ENCODE peak calls at places on chromosome 1, in nine cellular contexts. N is A673; K is ovary; H is CD4-positive, CD25-positive, alpha-beta regulatory T cell; B is Peyer's patch; S is cardiac muscle cell; F is neural progenitor cell; C is pancreas; X is kidney. W is an unnamed sample. For H3K4me1 and H3K36me3, the result is how much of the 10 kb centered on the place peaks cover.

GRCh38 chr1:24391882-24392603 is 21.5 kb downstream of the STPG1 start:
- DNase-seq in N (peak), K (peak), H (peak), B (peak), S (peak), F (peak), C (peak), X (peak), W (peak)

GRCh38 chr1:51236548-51237312 is 657 bp downstream of the RNF11 start:
- DNase-seq in N (peak), K (peak), H (peak), B (peak), S (peak), F (peak), C (peak), X (peak), W (peak)

GRCh38 chr1:5830771-5831599 is 161.2 kb downstream of the NPHP4 start:
- DNase-seq in N (peak), K (no peak), H (no peak), B (no peak), S (no peak), F (peak), C (peak), X (peak), W (no peak)

GRCh38 chr1:227318852-227319607 is 738 bp upstream of the CDC42BPA start:
- DNase-seq in N (peak), K (peak), H (peak), B (peak), S (peak), F (peak), C (peak), X (peak), W (no peak)

GRCh38 chr1:117780981-117781475 is 148.4 kb downstream of the GDAP2 start:
- DNase-seq in N (no peak), K (no peak), H (no peak), B (no peak), S (no peak), F (no peak), C (no peak), X (no peak), W (no peak)

GRCh38 chr1:222167111-222167510 is 380.8 kb downstream of the HHIPL2 start:
- DNase-seq in N (peak), K (no peak), H (no peak), B (no peak), S (peak), F (peak), C (peak), X (peak), W (no peak)

GRCh38 chr1:59332983-59333382 is 36.1 kb downstream of the FGGY start:
- DNase-seq in N (peak), K (no peak), H (no peak), B (no peak), S (peak), F (no peak), C (no peak), X (no peak), W (no peak)

GRCh38 chr1:208045410-208046252 is 134.7 kb upstream of the CD34 start:
- DNase-seq in N (no peak), K (no peak), H (no peak), B (peak), S (no peak), F (no peak), C (peak), X (no peak), W (no peak)

GRCh38 chr1:45275054-45275453 is 51.6 kb upstream of the HPDL start:
- DNase-seq in N (no peak), K (no peak), H (no peak), B (no peak), S (peak), F (peak), C (no peak), X (no peak), W (no peak)

GRCh38 chr1:8847990-8848389 is 30.5 kb downstream of the ENO1 start:
- DNase-seq in N (no peak), K (no peak), H (no peak), B (peak), S (no peak), F (no peak), C (peak), X (no peak), W (no peak)

GRCh38 chr1:94471271-94471670 is 53.1 kb downstream of the ABCD3 start:
- DNase-seq in N (no peak), K (no peak), H (no peak), B (no peak), S (no peak), F (no peak), C (no peak), X (no peak), W (no peak)

GRCh38 chr1:93313026-93313425 is 32.7 kb upstream of the DR1 start:
- DNase-seq in N (no peak), K (no peak), H (no peak), B (no peak), S (no peak), F (no peak), C (no peak), X (no peak), W (no peak)

GRCh38 chr1:23732363-23733224 is 10.7 kb upstream of the ELOA start:
- DNase-seq in N (no peak), K (no peak), H (no peak), B (no peak), S (peak), F (no peak), C (no peak), X (no peak), W (no peak)

GRCh38 chr1:114377356-114377755 is 133.6 kb downstream of the TRIM33 start:
- DNase-seq in N (no peak), K (no peak), H (no peak), B (no peak), S (no peak), F (no peak), C (no peak), X (no peak), W (no peak)

GRCh38 chr1:162987866-162988265 is 81.3 kb upstream of the RGS4 start:
- DNase-seq in N (no peak), K (no peak), H (no peak), B (no peak), S (no peak), F (no peak), C (no peak), X (no peak), W (no peak)

GRCh38 chr1:163583782-163584181 is 262.0 kb downstream of the NUF2 start:
- DNase-seq in N (peak), K (no peak), H (no peak), B (no peak), S (no peak), F (no peak), C (no peak), X (no peak), W (no peak)

GRCh38 chr1:3346478-3346877 is 108.0 kb upstream of the ARHGEF16 start:
- DNase-seq in N (no peak), K (no peak), H (no peak), B (no peak), S (no peak), F (no peak), C (no peak), X (no peak), W (no peak)

GRCh38 chr1:172321429-172321828 is 99.1 kb upstream of the C1orf105 start:
- DNase-seq in N (peak), K (no peak), H (no peak), B (no peak), S (peak), F (no peak), C (no peak), X (no peak), W (no peak)

GRCh38 chr1:27418786-27419185 is 26.4 kb downstream of the GPR3 start:
- DNase-seq in N (no peak), K (no peak), H (no peak), B (no peak), S (no peak), F (no peak), C (no peak), X (no peak), W (no peak)
- H3K27ac ChIP-seq in N (no peak), K (no peak), H (peak), B (peak), S (peak), F (peak), C (peak), X (peak), W (peak)

GRCh38 chr1:183043872-183044859 is 20.9 kb downstream of the LAMC1 start:
- DNase-seq in N (no peak), K (no peak), H (no peak), B (no peak), S (no peak), F (no peak), C (no peak), X (no peak), W (no peak)
- H3K4me1 ChIP-seq in N (half or more), K (under half), H (under half), B (under half), S (under half), F (under half), C (under half), X (under half), W (under half)

GRCh38 chr1:88552226-88552625 is 131.8 kb upstream of the PKN2 start:
- DNase-seq in N (peak), K (no peak), H (no peak), B (no peak), S (no peak), F (no peak), C (no peak), X (no peak), W (no peak)
- H3K36me3 ChIP-seq in N (under half), K (under half), H (under half), B (under half), S (under half), F (under half), C (under half), X (under half), W (under half)

GRCh38 chr1:205810448-205811157 is 2.4 kb downstream of the SLC41A1 start:
- DNase-seq in N (peak), K (no peak), H (no peak), B (no peak), S (peak), F (peak), C (no peak), X (no peak), W (no peak)
- H3K27ac ChIP-seq in N (no peak), K (no peak), H (no peak), B (no peak), S (peak), F (no peak), C (peak), X (no peak), W (no peak)

GRCh38 chr1:19405761-19406481 is 79.4 kb downstream of the CAPZB start:
- DNase-seq in N (no peak), K (no peak), H (no peak), B (no peak), S (peak), F (peak), C (no peak), X (peak), W (no peak)
- H3K4me1 ChIP-seq in N (under half), K (under half), H (under half), B (under half), S (under half), F (half or more), C (under half), X (under half), W (half or more)

GRCh38 chr1:88943221-88943620 is 49.2 kb downstream of the KYAT3 start:
- DNase-seq in N (no peak), K (no peak), H (no peak), B (no peak), S (no peak), F (no peak), C (no peak), X (no peak), W (no peak)
- H3K36me3 ChIP-seq in N (under half), K (under half), H (half or more), B (under half), S (under half), F (under half), C (under half), X (under half), W (half or more)

DNA sequence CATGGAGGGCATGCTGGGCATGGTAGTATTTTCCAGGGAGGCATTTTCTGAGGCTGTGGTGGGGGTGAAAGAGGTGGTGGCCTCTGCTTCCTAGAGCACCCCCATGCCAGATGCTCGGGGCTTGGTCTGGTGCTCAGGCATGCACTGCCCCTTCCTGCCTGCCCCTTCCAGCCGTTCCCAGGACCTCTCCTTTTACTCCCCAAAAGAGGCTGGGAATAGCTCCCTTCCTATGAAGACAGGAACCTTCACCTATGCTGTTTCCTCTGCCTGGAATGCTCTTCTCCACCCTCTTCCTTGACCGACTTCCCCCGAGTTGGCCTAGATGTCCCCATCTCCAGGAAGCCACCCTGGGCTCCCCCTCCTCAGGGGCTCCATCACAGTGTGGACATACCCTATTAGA is 9.1 kb downstream of the EDN2 start:
- DNase-seq in N (no peak), K (no peak), H (no peak), B (no peak), S (no peak), F (no peak), C (no peak), X (no peak), W (no peak)
- H3K27ac ChIP-seq in N (no peak), K (no peak), H (no peak), B (no peak), S (no peak), F (no peak), C (peak), X (peak), W (peak)